ENCODE peak calls at places on chromosomes 13 and 19, in ten cellular contexts. G, B, K, T, L, N, S, W, H and X are unnamed samples.

GRCh38 chr19:58196911-58197616 is 14.2 kb downstream of the ZNF274 start:
- DNase-seq in G (peak; percentile 62), B (no peak), K (no peak), T (no peak), L (no peak), N (no peak), S (no peak), W (no peak), H (no peak), X (no peak)

GRCh38 chr13:41995946-41996345 is 35.0 kb upstream of the VWA8 start:
- DNase-seq in G (no peak), B (no peak), K (no peak), T (no peak), L (no peak), N (no peak), S (no peak), W (no peak), H (no peak), X (no peak)

GRCh38 chr13:113245858-113246791 is 36.7 kb downstream of the CUL4A start:
- DNase-seq in G (peak; percentile 18), B (no peak), K (no peak), T (no peak), L (no peak), N (peak; percentile 21), S (no peak), W (no peak), H (no peak), X (no peak)

GRCh38 chr13:114112231-114112825 is 20.1 kb downstream of the RASA3 start:
- DNase-seq in G (no peak), B (peak; percentile 10), K (no peak), T (no peak), L (no peak), N (peak; percentile 80), S (peak; percentile 15), W (no peak), H (no peak), X (peak; percentile 4)

GRCh38 chr13:86741762-86742285 is 929.3 kb upstream of the SLITRK5 start:
- DNase-seq in G (no peak), B (no peak), K (no peak), T (no peak), L (no peak), N (no peak), S (no peak), W (no peak), H (no peak), X (no peak)

GRCh38 chr19:16368385-16369305 is 44.0 kb downstream of the KLF2 start:
- DNase-seq in G (no peak), B (no peak), K (no peak), T (peak; percentile 69), L (no peak), N (no peak), S (no peak), W (peak; percentile 64), H (peak; percentile 87), X (no peak)

GRCh38 chr13:92804346-92804745 is 422.3 kb upstream of the GPC6 start:
- DNase-seq in G (no peak), B (no peak), K (no peak), T (no peak), L (no peak), N (no peak), S (no peak), W (no peak), H (no peak), X (no peak)

GRCh38 chr13:50080856-50081105 is 65.5 kb downstream of the KCNRG start:
- DNase-seq in G (no peak), B (no peak), K (no peak), T (no peak), L (peak; percentile 27), N (no peak), S (no peak), W (no peak), H (no peak), X (no peak)

GRCh38 chr19:32201211-32201610 is 144.2 kb upstream of the ZNF507 start:
- DNase-seq in G (no peak), B (no peak), K (no peak), T (no peak), L (no peak), N (no peak), S (no peak), W (no peak), H (no peak), X (no peak)

GRCh38 chr19:15419413-15420025 is 731 bp upstream of the AKAP8L start:
- DNase-seq in G (no peak), B (no peak), K (no peak), T (no peak), L (no peak), N (no peak), S (no peak), W (no peak), H (no peak), X (no peak)

GRCh38 chr19:42469311-42470239 is 26.8 kb upstream of the CXCL17 start:
- DNase-seq in G (no peak), B (no peak), K (no peak), T (no peak), L (no peak), N (no peak), S (peak; percentile 18), W (no peak), H (no peak), X (no peak)

GRCh38 chr13:21359855-21360254 is 99.2 kb downstream of the ZDHHC20 start:
- DNase-seq in G (no peak), B (no peak), K (no peak), T (no peak), L (no peak), N (no peak), S (no peak), W (no peak), H (no peak), X (no peak)

GRCh38 chr19:12726988-12727316 is 3.2 kb upstream of the TNPO2 start:
- DNase-seq in G (no peak), B (no peak), K (no peak), T (no peak), L (no peak), N (no peak), S (no peak), W (no peak), H (no peak), X (no peak)
- H3K4me1 ChIP-seq in G (peaks cover under 1% of the 10 kb centered on the region), B (no peaks in the 10 kb centered on the region), K (peaks cover 25% of the 10 kb centered on the region), T (peaks cover 16% of the 10 kb centered on the region), L (peaks cover 2% of the 10 kb centered on the region), N (no peaks in the 10 kb centered on the region), S (peaks cover 3% of the 10 kb centered on the region), W (peaks cover 4% of the 10 kb centered on the region), H (peaks cover 16% of the 10 kb centered on the region), X (no peaks in the 10 kb centered on the region)

GRCh38 chr19:800360-801029 is 3.2 kb downstream of the PTBP1 start:
- DNase-seq in G (no peak), B (no peak), K (peak; percentile 18), T (no peak), L (no peak), N (no peak), S (peak; percentile 25), W (no peak), H (no peak), X (no peak)
- H3K4me1 ChIP-seq in G (peaks cover 50% of the 10 kb centered on the region), B (peaks cover 46% of the 10 kb centered on the region), K (peaks cover 71% of the 10 kb centered on the region), T (peaks cover 61% of the 10 kb centered on the region), L (peaks cover 32% of the 10 kb centered on the region), N (peaks cover 39% of the 10 kb centered on the region), S (peaks cover 54% of the 10 kb centered on the region), W (peaks cover 33% of the 10 kb centered on the region), H (peaks cover 53% of the 10 kb centered on the region), X (peaks cover 63% of the 10 kb centered on the region)

GRCh38 chr19:4446801-4447200 is 10.8 kb downstream of the UBXN6 start:
- DNase-seq in G (no peak), B (no peak), K (no peak), T (no peak), L (no peak), N (no peak), S (no peak), W (no peak), H (no peak), X (no peak)

GRCh38 chr19:4445963-4446668 is 11.5 kb downstream of the UBXN6 start:
- DNase-seq in G (no peak), B (no peak), K (no peak), T (no peak), L (no peak), N (no peak), S (peak; percentile 21), W (no peak), H (no peak), X (no peak)

GRCh38 chr19:4448147-4448985 is 9.2 kb downstream of the UBXN6 start:
- DNase-seq in G (no peak), B (no peak), K (no peak), T (no peak), L (no peak), N (no peak), S (peak; percentile 16), W (no peak), H (no peak), X (no peak)

GRCh38 chr19:4449022-4449825 is 8.4 kb downstream of the UBXN6 start:
- DNase-seq in G (no peak), B (peak; percentile 67), K (peak; percentile 76), T (no peak), L (no peak), N (no peak), S (peak; percentile 84), W (no peak), H (no peak), X (no peak)

DNA sequence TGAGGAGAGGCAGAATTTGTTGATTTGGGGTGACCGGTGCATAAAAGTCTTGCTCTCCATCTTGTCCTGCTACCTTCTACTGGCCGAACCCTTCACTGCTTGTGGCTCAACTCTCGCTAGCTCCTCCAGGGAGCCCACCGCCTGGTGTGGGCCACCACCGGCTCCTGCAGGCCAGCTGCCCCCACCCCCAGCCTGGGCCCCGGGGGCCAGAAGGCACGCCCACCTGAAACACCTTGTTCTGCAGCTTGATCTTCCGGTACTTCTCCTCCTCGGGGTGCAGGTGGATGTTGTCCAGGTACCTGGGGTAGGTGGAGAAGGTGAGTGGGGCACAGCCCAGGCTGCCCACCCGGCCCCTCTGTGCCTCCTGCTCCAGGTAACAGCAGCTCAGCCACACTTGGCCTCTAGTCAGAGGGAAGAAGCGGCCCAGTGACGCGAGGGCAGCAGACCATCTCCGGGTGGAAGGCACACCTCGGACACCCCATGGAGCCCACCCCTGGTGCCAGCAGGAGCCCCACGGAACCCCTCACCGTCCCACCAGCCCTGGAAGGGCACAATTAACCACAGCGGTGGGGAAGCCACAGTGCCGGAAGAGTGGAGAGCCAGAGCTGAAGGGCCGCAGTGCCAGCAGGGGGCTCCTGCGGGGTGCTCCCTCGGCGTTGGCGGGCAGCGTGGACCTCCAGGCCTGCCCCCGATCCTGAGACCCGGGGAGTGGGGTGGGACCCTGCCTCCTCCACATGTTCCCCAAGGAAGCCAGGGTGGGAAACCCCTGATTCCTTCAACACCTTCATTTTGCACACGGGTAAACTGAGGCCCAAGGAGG is 10.1 kb downstream of the UBXN6 start:
- DNase-seq in G (no peak), B (no peak), K (no peak), T (no peak), L (no peak), N (no peak), S (no peak), W (no peak), H (no peak), X (no peak)
- H3K4me1 ChIP-seq in G (no peaks in the 10 kb centered on the region), B (no peaks in the 10 kb centered on the region), K (peaks cover 4% of the 10 kb centered on the region), T (no peaks in the 10 kb centered on the region), L (peaks cover 2% of the 10 kb centered on the region), N (no peaks in the 10 kb centered on the region), S (peaks cover 15% of the 10 kb centered on the region), W (no peaks in the 10 kb centered on the region), H (no peaks in the 10 kb centered on the region), X (no peaks in the 10 kb centered on the region)

DNA sequence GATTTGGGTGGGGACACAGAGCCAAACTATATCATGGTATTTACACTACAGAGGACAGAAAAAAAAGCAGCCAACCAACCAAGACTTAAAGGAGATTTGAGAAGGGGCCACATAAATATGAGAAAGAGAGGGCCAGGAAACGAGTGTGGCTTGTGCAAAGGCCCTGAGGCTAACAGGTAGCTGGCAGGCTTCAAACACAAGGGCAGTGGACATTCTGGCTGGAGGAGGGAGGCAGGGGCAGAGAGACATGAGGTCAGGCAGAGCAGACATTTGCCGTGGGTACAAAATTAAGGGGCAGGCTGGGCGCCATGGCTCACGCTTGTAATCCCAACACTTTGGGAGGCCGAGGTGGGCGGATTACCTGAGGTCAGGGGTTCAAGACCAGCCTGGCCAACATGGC is 278.7 kb downstream of the FOXO1 start:
- DNase-seq in G (no peak), B (no peak), K (no peak), T (no peak), L (no peak), N (no peak), S (no peak), W (no peak), H (no peak), X (no peak)
- H3K4me1 ChIP-seq in G (peaks cover 3% of the 10 kb centered on the region), B (no peaks in the 10 kb centered on the region), K (no peaks in the 10 kb centered on the region), T (peaks cover 47% of the 10 kb centered on the region), L (peaks cover 28% of the 10 kb centered on the region), N (peaks cover 38% of the 10 kb centered on the region), S (no peaks in the 10 kb centered on the region), W (no peaks in the 10 kb centered on the region), H (peaks cover 29% of the 10 kb centered on the region), X (peaks cover 30% of the 10 kb centered on the region)